ENCODE peak calls at places on chromosome 15, in six cellular contexts. One of them, this sample, is unnamed.

GRCh38 chr15:80778621-80778963 is 578 bp upstream of the CEMIP start:
- DNase-seq in ELF-1: no peak
- DNase-seq in activated T-cell treated with anti-CD3 and anti-CD28 coated beads for 1 hour: no peak
- DNase-seq in H9: no peak
- DNase-seq in Calu3: no peak
- DNase-seq in fibroblast of mammary gland: no peak
- DNase-seq in this sample: no peak

GRCh38 chr15:80991446-80991845 is 1.8 kb upstream of the MESD start:
- DNase-seq in ELF-1: no peak
- DNase-seq in activated T-cell treated with anti-CD3 and anti-CD28 coated beads for 1 hour: no peak
- DNase-seq in H9: no peak
- DNase-seq in Calu3: peak; percentile 13
- DNase-seq in fibroblast of mammary gland: peak; percentile 94
- DNase-seq in this sample: no peak

GRCh38 chr15:87211547-87211946 is 1045.0 kb downstream of the NTRK3 start:
- DNase-seq in ELF-1: no peak
- DNase-seq in activated T-cell treated with anti-CD3 and anti-CD28 coated beads for 1 hour: no peak
- DNase-seq in H9: no peak
- DNase-seq in Calu3: no peak
- DNase-seq in fibroblast of mammary gland: no peak
- DNase-seq in this sample: no peak

GRCh38 chr15:74252291-74253080 is 16.4 kb downstream of the CCDC33 start:
- DNase-seq in ELF-1: no peak
- DNase-seq in activated T-cell treated with anti-CD3 and anti-CD28 coated beads for 1 hour: no peak
- DNase-seq in H9: no peak
- DNase-seq in Calu3: no peak
- DNase-seq in fibroblast of mammary gland: peak; percentile 63
- DNase-seq in this sample: no peak

GRCh38 chr15:68639926-68640600 is 61.3 kb downstream of the CORO2B start:
- DNase-seq in ELF-1: no peak
- DNase-seq in activated T-cell treated with anti-CD3 and anti-CD28 coated beads for 1 hour: no peak
- DNase-seq in H9: no peak
- DNase-seq in Calu3: no peak
- DNase-seq in fibroblast of mammary gland: peak; percentile 82
- DNase-seq in this sample: no peak

GRCh38 chr15:82846621-82847020 is 37.2 kb downstream of the WHAMM start:
- DNase-seq in ELF-1: no peak
- DNase-seq in activated T-cell treated with anti-CD3 and anti-CD28 coated beads for 1 hour: no peak
- DNase-seq in H9: no peak
- DNase-seq in Calu3: no peak
- DNase-seq in fibroblast of mammary gland: no peak
- DNase-seq in this sample: no peak

GRCh38 chr15:49225572-49226281 is 55.7 kb downstream of the GALK2 start:
- DNase-seq in ELF-1: peak; percentile 90
- DNase-seq in activated T-cell treated with anti-CD3 and anti-CD28 coated beads for 1 hour: no peak
- DNase-seq in H9: peak; percentile 86
- DNase-seq in Calu3: peak; percentile 37
- DNase-seq in fibroblast of mammary gland: peak; percentile 31
- DNase-seq in this sample: no peak

GRCh38 chr15:63466378-63467192 is 37.8 kb upstream of the USP3 start:
- DNase-seq in ELF-1: peak; percentile 76
- DNase-seq in activated T-cell treated with anti-CD3 and anti-CD28 coated beads for 1 hour: peak; percentile 23
- DNase-seq in H9: peak; percentile 67
- DNase-seq in Calu3: peak; percentile 69
- DNase-seq in fibroblast of mammary gland: peak; percentile 77
- DNase-seq in this sample: peak; percentile 21

GRCh38 chr15:77527164-77527778 is 105.4 kb downstream of the LINGO1 start:
- DNase-seq in ELF-1: peak; percentile 98
- DNase-seq in activated T-cell treated with anti-CD3 and anti-CD28 coated beads for 1 hour: no peak
- DNase-seq in H9: peak; percentile 76
- DNase-seq in Calu3: peak; percentile 59
- DNase-seq in fibroblast of mammary gland: no peak
- DNase-seq in this sample: no peak

GRCh38 chr15:33913459-33913858 is 54.8 kb upstream of the CHRM5 start:
- DNase-seq in ELF-1: no peak
- DNase-seq in activated T-cell treated with anti-CD3 and anti-CD28 coated beads for 1 hour: no peak
- DNase-seq in H9: no peak
- DNase-seq in Calu3: no peak
- DNase-seq in fibroblast of mammary gland: peak; percentile 63
- DNase-seq in this sample: no peak

GRCh38 chr15:38174691-38175090 is 77.9 kb upstream of the SPRED1 start:
- DNase-seq in ELF-1: no peak
- DNase-seq in activated T-cell treated with anti-CD3 and anti-CD28 coated beads for 1 hour: no peak
- DNase-seq in H9: no peak
- DNase-seq in Calu3: no peak
- DNase-seq in fibroblast of mammary gland: no peak
- DNase-seq in this sample: no peak

GRCh38 chr15:88908123-88908522 is 5.1 kb downstream of the MFGE8 start:
- DNase-seq in ELF-1: no peak
- DNase-seq in activated T-cell treated with anti-CD3 and anti-CD28 coated beads for 1 hour: no peak
- DNase-seq in H9: no peak
- DNase-seq in Calu3: no peak
- DNase-seq in fibroblast of mammary gland: no peak
- DNase-seq in this sample: no peak

GRCh38 chr15:26844901-26845300 is 22.0 kb upstream of the GABRA5 start:
- DNase-seq in ELF-1: no peak
- DNase-seq in activated T-cell treated with anti-CD3 and anti-CD28 coated beads for 1 hour: no peak
- DNase-seq in H9: no peak
- DNase-seq in Calu3: no peak
- DNase-seq in fibroblast of mammary gland: no peak
- DNase-seq in this sample: no peak